ENCODE peak calls at places on chromosomes 6 and 20, in ten cellular contexts. I is type B pancreatic cell, P is ovary, W is MM.1S, A is RWPE2, H is PC-9, J is lower leg skin, B is endothelial cell, C is Calu3, D is IMR-90. R is an unnamed sample.

GRCh38 chr6:118283759-118284158 is 264.3 kb upstream of the PLN start:
- DNase-seq in I (no peak), P (peak), W (peak), A (no peak), H (peak), J (no peak), B (peak), C (peak), D (peak), R (peak)

GRCh38 chr20:36320261-36320897 is 14.2 kb downstream of the DLGAP4 start:
- DNase-seq in I (no peak), P (no peak), W (no peak), A (no peak), H (no peak), J (no peak), B (no peak), C (no peak), D (no peak), R (no peak)

GRCh38 chr6:154923199-154923869 is 71.8 kb upstream of the TIAM2 start:
- DNase-seq in I (no peak), P (no peak), W (no peak), A (no peak), H (no peak), J (no peak), B (no peak), C (no peak), D (no peak), R (no peak)

GRCh38 chr6:107108201-107108890 is 7.0 kb downstream of the BEND3 start:
- DNase-seq in I (no peak), P (no peak), W (no peak), A (no peak), H (no peak), J (no peak), B (no peak), C (no peak), D (no peak), R (no peak)

GRCh38 chr6:164690241-164690640 is 619.2 kb downstream of the C6orf118 start:
- DNase-seq in I (no peak), P (no peak), W (no peak), A (no peak), H (no peak), J (no peak), B (no peak), C (no peak), D (no peak), R (no peak)

GRCh38 chr6:118889163-118889562 is 4.8 kb upstream of the ASF1A start:
- DNase-seq in I (no peak), P (no peak), W (no peak), A (no peak), H (no peak), J (no peak), B (no peak), C (no peak), D (no peak), R (no peak)

GRCh38 chr6:35500782-35501181 is 3.9 kb upstream of the TEAD3 start:
- DNase-seq in I (no peak), P (no peak), W (no peak), A (no peak), H (no peak), J (no peak), B (no peak), C (no peak), D (peak), R (no peak)

GRCh38 chr6:116221067-116221466 is 32.8 kb downstream of the TSPYL4 start:
- DNase-seq in I (no peak), P (no peak), W (no peak), A (no peak), H (no peak), J (no peak), B (no peak), C (no peak), D (peak), R (no peak)

GRCh38 chr6:108168980-108169800 is 3.4 kb downstream of the NR2E1 start:
- DNase-seq in I (no peak), P (no peak), W (no peak), A (no peak), H (no peak), J (no peak), B (no peak), C (no peak), D (no peak), R (peak)

GRCh38 chr20:51417745-51418529 is 124.6 kb downstream of the NFATC2 start:
- DNase-seq in I (no peak), P (no peak), W (no peak), A (no peak), H (no peak), J (no peak), B (no peak), C (no peak), D (no peak), R (no peak)

GRCh38 chr6:105804000-105804399 is 282.1 kb upstream of the PRDM1 start:
- DNase-seq in I (no peak), P (no peak), W (no peak), A (no peak), H (no peak), J (no peak), B (no peak), C (no peak), D (no peak), R (no peak)

GRCh38 chr6:22980446-22980845 is 411.1 kb downstream of the HDGFL1 start:
- DNase-seq in I (no peak), P (no peak), W (no peak), A (no peak), H (peak), J (no peak), B (no peak), C (no peak), D (peak), R (no peak)

GRCh38 chr20:25009218-25010145 is 16.9 kb upstream of the APMAP start:
- DNase-seq in I (peak), P (no peak), W (no peak), A (no peak), H (no peak), J (no peak), B (no peak), C (no peak), D (no peak), R (no peak)

GRCh38 chr6:43262780-43263313 is 19.6 kb downstream of the TTBK1 start:
- DNase-seq in I (no peak), P (no peak), W (no peak), A (no peak), H (no peak), J (no peak), B (no peak), C (no peak), D (no peak), R (no peak)

GRCh38 chr6:158008894-158009891 is 27.5 kb downstream of the SYNJ2 start:
- DNase-seq in I (no peak), P (peak), W (no peak), A (no peak), H (no peak), J (no peak), B (no peak), C (no peak), D (peak), R (no peak)

GRCh38 chr20:6769953-6770831 is 2.7 kb downstream of the BMP2 start:
- DNase-seq in I (peak), P (peak), W (no peak), A (peak), H (no peak), J (peak), B (peak), C (peak), D (no peak), R (no peak)

GRCh38 chr6:28789553-28790083 is 134.2 kb downstream of the TRIM27 start:
- DNase-seq in I (no peak), P (peak), W (no peak), A (no peak), H (peak), J (no peak), B (no peak), C (peak), D (peak), R (no peak)

GRCh38 chr6:74333406-74333805 is 637.4 kb downstream of the CD109 start:
- DNase-seq in I (no peak), P (no peak), W (peak), A (no peak), H (no peak), J (no peak), B (no peak), C (no peak), D (peak), R (no peak)

GRCh38 chr6:87183687-87184086 is 28.3 kb downstream of the ZNF292 start:
- DNase-seq in I (no peak), P (no peak), W (no peak), A (no peak), H (no peak), J (no peak), B (no peak), C (no peak), D (peak), R (no peak)

GRCh38 chr6:138509371-138509770 is 10.1 kb upstream of the NHSL1 start:
- DNase-seq in I (no peak), P (no peak), W (peak), A (no peak), H (peak), J (no peak), B (peak), C (peak), D (peak), R (peak)

GRCh38 chr6:108594640-108595039 is 33.9 kb downstream of the FOXO3 start:
- DNase-seq in I (no peak), P (no peak), W (no peak), A (no peak), H (no peak), J (no peak), B (no peak), C (no peak), D (no peak), R (no peak)

GRCh38 chr6:113017316-113017715 is 670.2 kb downstream of the RFPL4B start:
- DNase-seq in I (no peak), P (no peak), W (no peak), A (no peak), H (no peak), J (no peak), B (no peak), C (no peak), D (no peak), R (no peak)

GRCh38 chr20:25160457-25160856 is 35.1 kb upstream of the ENTPD6 start:
- DNase-seq in I (no peak), P (no peak), W (no peak), A (no peak), H (no peak), J (no peak), B (no peak), C (no peak), D (no peak), R (peak)

GRCh38 chr20:18019068-18019467 is 38.6 kb downstream of the OVOL2 start:
- DNase-seq in I (no peak), P (no peak), W (peak), A (no peak), H (no peak), J (no peak), B (peak), C (no peak), D (peak), R (peak)

GRCh38 chr20:10369723-10370090 is 64.3 kb downstream of the MKKS start:
- DNase-seq in I (no peak), P (no peak), W (no peak), A (no peak), H (peak), J (peak), B (no peak), C (peak), D (peak), R (no peak)

GRCh38 chr20:25676164-25676809 is 20.4 kb downstream of the ZNF337 start:
- DNase-seq in I (no peak), P (no peak), W (no peak), A (no peak), H (no peak), J (no peak), B (no peak), C (no peak), D (peak), R (no peak)

GRCh38 chr6:95203153-95203754 is 374.1 kb upstream of the MANEA start:
- DNase-seq in I (no peak), P (no peak), W (peak), A (no peak), H (peak), J (no peak), B (peak), C (peak), D (peak), R (peak)

GRCh38 chr6:13427346-13427745 is 60.1 kb downstream of the GFOD1 start:
- DNase-seq in I (no peak), P (no peak), W (no peak), A (no peak), H (no peak), J (no peak), B (no peak), C (no peak), D (no peak), R (no peak)

GRCh38 chr6:67888886-67889681 is 746.0 kb upstream of the ADGRB3 start:
- DNase-seq in I (no peak), P (no peak), W (no peak), A (no peak), H (no peak), J (no peak), B (no peak), C (no peak), D (no peak), R (no peak)

GRCh38 chr6:144296973-144297372 is 11.8 kb downstream of the UTRN start:
- DNase-seq in I (no peak), P (peak), W (no peak), A (no peak), H (no peak), J (peak), B (no peak), C (no peak), D (no peak), R (no peak)

DNA sequence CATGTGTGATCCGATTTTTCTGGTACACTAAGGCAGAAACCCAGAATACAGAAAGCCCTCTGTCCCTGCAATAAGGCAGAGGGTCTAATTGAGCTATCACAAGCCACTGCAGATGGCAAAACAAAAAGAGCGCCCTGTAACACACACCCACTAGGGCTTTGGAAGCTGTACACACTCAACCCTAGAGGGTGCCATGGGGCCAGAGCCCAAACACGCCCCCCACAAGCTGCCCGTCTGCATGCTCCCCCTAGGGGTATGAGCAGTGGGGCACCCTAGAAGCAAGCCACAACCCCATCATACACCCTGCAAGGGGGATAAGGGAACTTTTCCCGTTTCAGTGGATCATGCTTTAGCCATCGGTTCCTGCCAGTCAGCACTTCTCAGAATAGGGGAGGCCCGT is 62.2 kb upstream of the PDE10A start:
- DNase-seq in I (no peak), P (no peak), W (no peak), A (no peak), H (no peak), J (no peak), B (no peak), C (peak), D (no peak), R (no peak)
- TF ChIP-seq CTCF in I (no peak), P (no peak), W (no peak), A (no peak), H (no peak), J (no peak), B (no peak), C (peak), D (no peak), R (no peak)

DNA sequence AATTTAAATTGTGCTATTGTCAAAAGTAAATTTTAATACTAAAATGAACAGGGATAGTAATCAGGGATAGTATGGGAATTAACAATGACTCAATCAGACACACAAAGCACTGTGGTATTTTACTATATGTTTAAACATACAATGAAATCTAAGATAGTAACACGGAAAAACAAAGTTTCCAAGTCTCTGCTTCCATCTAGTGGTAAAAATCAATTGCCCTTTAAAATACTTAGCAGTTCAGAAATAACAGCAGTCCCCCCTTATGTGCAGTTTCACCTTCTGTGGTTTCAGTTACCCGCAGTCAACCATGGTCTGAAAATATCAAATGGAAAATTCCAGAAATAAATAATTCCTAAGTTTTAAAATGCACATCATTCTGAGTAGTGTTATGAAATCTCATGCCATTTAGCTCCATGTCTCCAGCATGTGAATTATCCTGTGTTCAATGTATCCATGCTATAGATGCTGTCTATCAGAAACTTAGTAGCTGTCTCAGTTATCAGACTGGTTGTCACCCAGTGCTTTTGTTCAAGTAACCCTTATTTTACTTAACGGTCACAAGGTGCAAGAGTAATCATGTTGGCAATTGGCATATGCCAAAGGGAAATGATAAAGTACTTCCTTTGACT is 58.5 kb downstream of the AHI1 start:
- DNase-seq in I (no peak), P (no peak), W (peak), A (no peak), H (no peak), J (no peak), B (no peak), C (no peak), D (peak), R (peak)
- TF ChIP-seq CTCF in I (peak), P (no peak), W (peak), A (peak), H (peak), J (no peak), B (peak), C (peak), D (peak), R (peak)

GRCh38 chr6:136979206-136979605 is 57.1 kb downstream of the SLC35D3 start:
- DNase-seq in I (no peak), P (no peak), W (no peak), A (no peak), H (no peak), J (no peak), B (no peak), C (no peak), D (no peak), R (no peak)
- TF ChIP-seq CTCF in I (no peak), P (no peak), W (no peak), A (no peak), H (no peak), J (no peak), B (no peak), C (no peak), D (no peak), R (no peak)

GRCh38 chr6:36836091-36836770 is 3.0 kb downstream of the CPNE5 start:
- DNase-seq in I (no peak), P (no peak), W (no peak), A (no peak), H (no peak), J (no peak), B (no peak), C (no peak), D (no peak), R (no peak)
- TF ChIP-seq CTCF in I (no peak), P (no peak), W (no peak), A (no peak), H (no peak), J (no peak), B (no peak), C (no peak), D (no peak), R (no peak)

GRCh38 chr6:111803804-111804203 is 69.4 kb downstream of the FYN start:
- DNase-seq in I (no peak), P (no peak), W (no peak), A (no peak), H (no peak), J (no peak), B (no peak), C (no peak), D (peak), R (no peak)

GRCh38 chr6:111805511-111806181 is 67.6 kb downstream of the FYN start:
- DNase-seq in I (no peak), P (no peak), W (no peak), A (no peak), H (peak), J (no peak), B (no peak), C (no peak), D (peak), R (peak)

GRCh38 chr6:111803384-111803783 is 69.9 kb downstream of the FYN start:
- DNase-seq in I (no peak), P (no peak), W (peak), A (no peak), H (no peak), J (no peak), B (no peak), C (no peak), D (no peak), R (no peak)

GRCh38 chr6:111802720-111803119 is 70.5 kb downstream of the FYN start:
- DNase-seq in I (no peak), P (no peak), W (no peak), A (no peak), H (no peak), J (no peak), B (no peak), C (no peak), D (no peak), R (no peak)

GRCh38 chr6:111804627-111805235 is 68.5 kb downstream of the FYN start:
- DNase-seq in I (no peak), P (no peak), W (peak), A (no peak), H (no peak), J (no peak), B (no peak), C (no peak), D (peak), R (peak)
- TF ChIP-seq CTCF in I (no peak), P (no peak), W (no peak), A (no peak), H (no peak), J (no peak), B (no peak), C (no peak), D (peak), R (peak)

DNA sequence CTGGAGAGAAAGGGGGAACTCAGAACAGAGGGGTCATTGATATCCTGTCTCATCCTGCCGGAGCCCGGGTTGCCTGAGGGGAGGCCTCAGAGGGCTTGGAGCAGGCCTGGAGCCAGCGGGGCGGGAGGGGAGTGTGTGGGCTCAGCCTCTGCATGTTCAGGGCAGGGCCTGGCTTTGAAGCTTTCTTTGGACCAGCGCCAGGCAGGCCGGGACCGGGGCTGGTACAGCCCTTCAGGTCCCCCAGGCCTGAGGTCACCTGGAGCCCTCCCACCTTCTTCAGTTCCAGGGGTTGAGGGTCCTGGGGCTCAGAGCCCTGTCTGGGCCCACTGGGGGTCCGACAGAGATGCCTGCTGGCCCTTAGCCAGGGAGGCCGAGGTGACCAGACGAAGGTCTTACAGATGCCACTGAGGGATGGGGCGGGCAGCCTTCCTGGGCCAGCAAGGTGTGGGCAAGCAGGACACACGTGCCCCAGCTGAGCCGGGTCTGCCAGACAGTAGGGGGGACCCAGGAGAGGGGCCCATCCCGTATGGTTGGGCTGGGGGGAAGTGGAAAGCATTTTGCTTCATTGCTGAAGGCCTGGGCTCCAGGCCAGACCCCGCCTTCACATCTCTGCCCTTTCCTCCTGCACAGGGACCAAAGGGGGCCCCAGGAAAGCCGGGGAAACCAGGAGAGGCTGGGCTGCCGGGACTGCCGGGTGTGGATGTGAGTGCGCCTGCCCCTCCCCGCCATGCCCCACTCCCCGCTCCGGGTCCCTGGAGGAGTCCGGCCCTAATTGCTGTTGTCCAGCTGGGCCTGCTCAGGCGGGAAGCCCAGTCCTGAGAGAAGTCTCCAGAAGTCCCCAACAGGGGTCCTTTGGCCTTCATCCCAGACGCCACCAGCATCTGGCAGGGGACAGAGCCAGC is 2.0 kb downstream of the COL9A3 start:
- DNase-seq in I (no peak), P (peak), W (no peak), A (peak), H (peak), J (no peak), B (no peak), C (peak), D (peak), R (no peak)
- TF ChIP-seq CTCF in I (no peak), P (no peak), W (no peak), A (no peak), H (no peak), J (no peak), B (no peak), C (no peak), D (no peak), R (no peak)

GRCh38 chr6:30100585-30101422 is 12.1 kb downstream of the TRIM31 start:
- DNase-seq in I (no peak), P (peak), W (no peak), A (no peak), H (peak), J (peak), B (peak), C (peak), D (no peak), R (no peak)

GRCh38 chr6:30103630-30104179 is 9.2 kb downstream of the TRIM31 start:
- DNase-seq in I (no peak), P (no peak), W (no peak), A (no peak), H (no peak), J (no peak), B (no peak), C (no peak), D (no peak), R (no peak)

GRCh38 chr6:30102701-30103629 is 9.9 kb downstream of the TRIM31 start:
- DNase-seq in I (no peak), P (peak), W (peak), A (peak), H (peak), J (peak), B (peak), C (peak), D (peak), R (peak)

GRCh38 chr6:30101423-30101938 is 11.4 kb downstream of the TRIM31 start:
- DNase-seq in I (no peak), P (no peak), W (peak), A (no peak), H (peak), J (no peak), B (peak), C (no peak), D (no peak), R (peak)

GRCh38 chr6:30101939-30102700 is 10.8 kb downstream of the TRIM31 start:
- DNase-seq in I (peak), P (peak), W (peak), A (peak), H (peak), J (peak), B (peak), C (peak), D (peak), R (peak)
- TF ChIP-seq CTCF in I (no peak), P (no peak), W (no peak), A (no peak), H (peak), J (no peak), B (no peak), C (no peak), D (peak), R (peak)